ENCODE peak calls at places on chromosomes 2 and 18, in nine cellular contexts. K, U, N, D, Q, T, E, Z and G are unnamed samples.

GRCh38 chr2:225318440-225318839 is 81.1 kb upstream of the NYAP2 start:
- DNase-seq in K (no peak), U (no peak), N (no peak), D (no peak), Q (no peak), T (no peak), E (no peak), Z (no peak), G (no peak)

GRCh38 chr2:187297806-187298205 is 150.2 kb downstream of the CALCRL start:
- DNase-seq in K (no peak), U (no peak), N (no peak), D (no peak), Q (no peak), T (no peak), E (no peak), Z (no peak), G (no peak)

GRCh38 chr2:148979164-148979918 is 59.2 kb upstream of the LYPD6B start:
- DNase-seq in K (no peak), U (peak), N (no peak), D (no peak), Q (no peak), T (no peak), E (no peak), Z (no peak), G (no peak)

GRCh38 chr2:188973650-188974049 is 523 bp upstream of the COL3A1 start:
- DNase-seq in K (no peak), U (no peak), N (no peak), D (no peak), Q (no peak), T (no peak), E (no peak), Z (no peak), G (no peak)

GRCh38 chr2:1162768-1163584 is 212.3 kb downstream of the SNTG2 start:
- DNase-seq in K (no peak), U (no peak), N (no peak), D (no peak), Q (no peak), T (no peak), E (no peak), Z (peak), G (peak)

GRCh38 chr2:134389331-134389835 is 135.5 kb downstream of the MGAT5 start:
- DNase-seq in K (no peak), U (no peak), N (no peak), D (no peak), Q (no peak), T (no peak), E (no peak), Z (no peak), G (no peak)

GRCh38 chr2:224778474-224778877 is 62.3 kb upstream of the CCDC195 start:
- DNase-seq in K (peak), U (peak), N (peak), D (no peak), Q (peak), T (peak), E (peak), Z (no peak), G (no peak)

GRCh38 chr2:44740678-44741077 is 200.8 kb upstream of the SIX3 start:
- DNase-seq in K (peak), U (no peak), N (peak), D (no peak), Q (no peak), T (no peak), E (no peak), Z (no peak), G (no peak)

GRCh38 chr2:75055307-75055819 is 96.9 kb downstream of the POLE4 start:
- DNase-seq in K (no peak), U (no peak), N (no peak), D (no peak), Q (no peak), T (no peak), E (no peak), Z (no peak), G (no peak)

GRCh38 chr2:157692768-157693167 is 64.1 kb upstream of the ACVR1C start:
- DNase-seq in K (peak), U (no peak), N (peak), D (no peak), Q (peak), T (no peak), E (peak), Z (no peak), G (peak)

GRCh38 chr2:12819721-12820120 is 103.0 kb downstream of the TRIB2 start:
- DNase-seq in K (peak), U (no peak), N (peak), D (no peak), Q (no peak), T (no peak), E (peak), Z (no peak), G (no peak)

GRCh38 chr2:7813541-7814310 is 868.1 kb upstream of the ID2 start:
- DNase-seq in K (peak), U (no peak), N (peak), D (no peak), Q (no peak), T (no peak), E (no peak), Z (no peak), G (no peak)

GRCh38 chr18:45168883-45169585 is 446.2 kb upstream of the SLC14A2 start:
- DNase-seq in K (peak), U (peak), N (peak), D (no peak), Q (no peak), T (no peak), E (peak), Z (no peak), G (no peak)

GRCh38 chr2:1550658-1551316 is 137.5 kb downstream of the TPO start:
- DNase-seq in K (peak), U (peak), N (peak), D (peak), Q (no peak), T (peak), E (no peak), Z (peak), G (no peak)

GRCh38 chr2:156708051-156708450 is 271.9 kb downstream of the GPD2 start:
- DNase-seq in K (peak), U (no peak), N (no peak), D (no peak), Q (no peak), T (no peak), E (no peak), Z (no peak), G (no peak)

GRCh38 chr18:23868341-23868740 is 146.2 kb upstream of the TTC39C start:
- DNase-seq in K (no peak), U (no peak), N (no peak), D (no peak), Q (no peak), T (no peak), E (no peak), Z (no peak), G (no peak)

GRCh38 chr2:9821805-9822445 is 21.3 kb upstream of the TAF1B start:
- DNase-seq in K (no peak), U (no peak), N (no peak), D (no peak), Q (no peak), T (no peak), E (no peak), Z (no peak), G (no peak)

GRCh38 chr2:53572696-53573095 is 194.9 kb upstream of the CHAC2 start:
- DNase-seq in K (no peak), U (no peak), N (no peak), D (no peak), Q (no peak), T (no peak), E (no peak), Z (no peak), G (no peak)

GRCh38 chr18:40877096-40877495 is 1077.9 kb upstream of the PIK3C3 start:
- DNase-seq in K (peak), U (no peak), N (peak), D (no peak), Q (no peak), T (no peak), E (no peak), Z (no peak), G (no peak)

GRCh38 chr2:3007135-3007534 is 370.5 kb downstream of the EIPR1 start:
- DNase-seq in K (no peak), U (no peak), N (no peak), D (no peak), Q (no peak), T (no peak), E (no peak), Z (no peak), G (no peak)

GRCh38 chr2:35454966-35455638 is 900.5 kb upstream of the CRIM1 start:
- DNase-seq in K (no peak), U (no peak), N (no peak), D (no peak), Q (no peak), T (no peak), E (no peak), Z (no peak), G (peak)

GRCh38 chr2:903223-903900 is 47.3 kb upstream of the SNTG2 start:
- DNase-seq in K (no peak), U (no peak), N (no peak), D (no peak), Q (no peak), T (no peak), E (no peak), Z (no peak), G (no peak)

GRCh38 chr2:61855178-61855523 is 1.3 kb upstream of the FAM161A start:
- DNase-seq in K (peak), U (peak), N (no peak), D (no peak), Q (no peak), T (peak), E (no peak), Z (no peak), G (no peak)

GRCh38 chr2:215693999-215694356 is 258.1 kb upstream of the FN1 start:
- DNase-seq in K (no peak), U (no peak), N (no peak), D (no peak), Q (no peak), T (no peak), E (no peak), Z (no peak), G (no peak)

GRCh38 chr18:26922313-26922712 is 56.8 kb upstream of the AQP4 start:
- DNase-seq in K (no peak), U (no peak), N (no peak), D (no peak), Q (no peak), T (no peak), E (no peak), Z (no peak), G (no peak)

GRCh38 chr2:143708682-143709081 is 579.5 kb downstream of the ARHGAP15 start:
- DNase-seq in K (no peak), U (no peak), N (no peak), D (no peak), Q (no peak), T (no peak), E (no peak), Z (no peak), G (no peak)

GRCh38 chr2:36965751-36966369 is 476 bp downstream of the STRN start:
- DNase-seq in K (peak), U (peak), N (no peak), D (no peak), Q (no peak), T (peak), E (no peak), Z (peak), G (no peak)

GRCh38 chr2:8926356-8926755 is 77.1 kb downstream of the MBOAT2 start:
- DNase-seq in K (no peak), U (no peak), N (no peak), D (no peak), Q (no peak), T (no peak), E (no peak), Z (no peak), G (no peak)

GRCh38 chr18:12726774-12727550 is 24.1 kb downstream of the PSMG2 start:
- DNase-seq in K (peak), U (peak), N (peak), D (no peak), Q (peak), T (peak), E (no peak), Z (no peak), G (peak)

GRCh38 chr18:45910405-45911023 is 56.6 kb downstream of the EPG5 start:
- DNase-seq in K (peak), U (peak), N (peak), D (peak), Q (peak), T (peak), E (no peak), Z (peak), G (no peak)

GRCh38 chr2:140376686-140377085 is 1596.5 kb upstream of the NXPH2 start:
- DNase-seq in K (no peak), U (no peak), N (no peak), D (no peak), Q (no peak), T (no peak), E (no peak), Z (no peak), G (no peak)

GRCh38 chr2:178914259-178914849 is 107.1 kb upstream of the TTN start:
- DNase-seq in K (peak), U (peak), N (peak), D (peak), Q (peak), T (peak), E (peak), Z (peak), G (peak)

GRCh38 chr2:64876137-64876647 is 113.0 kb upstream of the SLC1A4 start:
- DNase-seq in K (peak), U (no peak), N (peak), D (no peak), Q (no peak), T (peak), E (peak), Z (no peak), G (peak)

GRCh38 chr2:173978447-173978846 is 13.3 kb upstream of the SP3 start:
- DNase-seq in K (peak), U (no peak), N (peak), D (no peak), Q (no peak), T (no peak), E (no peak), Z (no peak), G (no peak)

GRCh38 chr2:232871835-232872736 is 2.0 kb downstream of the SNORC start:
- DNase-seq in K (no peak), U (no peak), N (no peak), D (no peak), Q (no peak), T (no peak), E (no peak), Z (no peak), G (no peak)

GRCh38 chr2:217978536-217979150 is 24.2 kb downstream of the TNS1 start:
- DNase-seq in K (no peak), U (peak), N (no peak), D (peak), Q (no peak), T (peak), E (no peak), Z (no peak), G (no peak)
- H3K4me3 ChIP-seq in K (no peak), U (peak), N (peak), D (peak), Q (no peak), T (peak), E (no peak), Z (peak), G (peak)

GRCh38 chr18:79829136-79829854 is 31.6 kb downstream of the KCNG2 start:
- DNase-seq in K (no peak), U (no peak), N (no peak), D (no peak), Q (no peak), T (no peak), E (no peak), Z (no peak), G (no peak)

GRCh38 chr18:79834834-79835233 is 37.1 kb downstream of the KCNG2 start:
- DNase-seq in K (no peak), U (no peak), N (no peak), D (no peak), Q (no peak), T (no peak), E (no peak), Z (no peak), G (no peak)

GRCh38 chr18:79828258-79828657 is 30.5 kb downstream of the KCNG2 start:
- DNase-seq in K (no peak), U (no peak), N (no peak), D (no peak), Q (no peak), T (no peak), E (no peak), Z (no peak), G (no peak)

GRCh38 chr18:79826966-79827365 is 29.2 kb downstream of the KCNG2 start:
- DNase-seq in K (no peak), U (no peak), N (no peak), D (peak), Q (no peak), T (no peak), E (no peak), Z (no peak), G (no peak)

DNA sequence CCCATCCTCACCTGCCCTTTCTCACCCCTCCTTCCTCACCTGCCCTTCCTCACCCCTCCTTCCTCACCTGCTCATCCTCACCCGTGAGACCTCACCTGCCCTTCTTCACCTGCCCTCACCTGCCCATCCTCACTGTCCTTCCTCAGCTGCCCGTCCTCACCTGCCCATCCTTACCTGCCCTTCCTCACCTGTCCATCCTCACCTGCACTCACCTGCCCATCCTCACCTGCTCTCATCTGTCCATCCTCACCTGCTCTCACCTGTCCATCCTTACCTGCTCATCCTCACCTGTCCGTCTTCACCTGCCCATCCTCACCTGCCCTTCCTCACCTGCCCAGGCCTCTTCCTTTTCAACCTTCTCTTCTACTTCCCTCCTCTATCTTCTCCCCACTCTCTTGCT is 34.4 kb downstream of the KCNG2 start:
- DNase-seq in K (no peak), U (no peak), N (no peak), D (no peak), Q (no peak), T (no peak), E (no peak), Z (no peak), G (no peak)
- TF ChIP-seq CTCF in K (no peak), U (no peak), N (no peak), D (no peak), Q (no peak), T (no peak), E (no peak), Z (no peak), G (no peak)

GRCh38 chr18:79677221-79677620 is 2.4 kb upstream of the CTDP1 start:
- DNase-seq in K (no peak), U (no peak), N (no peak), D (no peak), Q (no peak), T (no peak), E (no peak), Z (no peak), G (no peak)

GRCh38 chr18:79678665-79679551 is 695 bp upstream of the CTDP1 start:
- DNase-seq in K (peak), U (peak), N (peak), D (peak), Q (peak), T (peak), E (peak), Z (peak), G (peak)

GRCh38 chr18:79679552-79680099 is at the start of gene CTDP1:
- DNase-seq in K (peak), U (peak), N (peak), D (peak), Q (no peak), T (peak), E (peak), Z (peak), G (no peak)

GRCh38 chr18:79680100-79680879 is 687 bp downstream of the CTDP1 start:
- DNase-seq in K (peak), U (peak), N (peak), D (peak), Q (no peak), T (peak), E (no peak), Z (no peak), G (no peak)

DNA sequence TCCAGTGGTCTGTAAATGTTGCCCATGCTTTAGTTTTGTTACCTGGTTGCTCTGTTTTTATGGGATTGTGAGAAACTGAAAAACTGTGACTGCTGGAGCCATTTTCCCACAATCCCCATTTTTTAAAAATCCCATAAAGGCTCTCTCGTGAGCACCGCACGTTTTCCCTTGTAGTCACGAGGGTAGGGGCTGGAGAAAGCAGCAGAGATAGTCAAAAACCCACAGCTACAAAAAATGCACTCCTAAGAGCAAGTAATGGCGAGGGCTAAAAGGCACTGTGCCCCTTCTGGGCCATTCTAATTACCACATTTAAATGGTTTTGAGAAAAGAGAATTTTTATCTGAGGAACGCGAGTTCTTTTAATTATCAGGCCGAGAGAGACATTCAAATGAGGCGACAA is 1.8 kb upstream of the CTDP1 start:
- DNase-seq in K (no peak), U (no peak), N (no peak), D (peak), Q (no peak), T (no peak), E (no peak), Z (no peak), G (no peak)
- H3K4me3 ChIP-seq in K (peak), U (no peak), N (no peak), D (no peak), Q (peak), T (peak), E (no peak), Z (peak), G (peak)

GRCh38 chr2:120614901-120615300 is 120.8 kb upstream of the GLI2 start:
- DNase-seq in K (no peak), U (no peak), N (no peak), D (no peak), Q (no peak), T (no peak), E (no peak), Z (peak), G (no peak)
- TF ChIP-seq CTCF in K (no peak), U (no peak), N (no peak), D (no peak), Q (no peak), T (peak), E (no peak), Z (no peak), G (no peak)

GRCh38 chr2:127650041-127650784 is 4.3 kb downstream of the GPR17 start:
- DNase-seq in K (peak), U (no peak), N (no peak), D (peak), Q (no peak), T (no peak), E (no peak), Z (peak), G (no peak)

GRCh38 chr2:127651381-127651809 is 5.4 kb downstream of the GPR17 start:
- DNase-seq in K (no peak), U (no peak), N (no peak), D (peak), Q (no peak), T (no peak), E (no peak), Z (peak), G (no peak)

GRCh38 chr2:127651987-127652550 is 6.1 kb downstream of the GPR17 start:
- DNase-seq in K (peak), U (peak), N (no peak), D (peak), Q (no peak), T (no peak), E (no peak), Z (peak), G (no peak)

GRCh38 chr2:127649684-127650040 is 3.7 kb downstream of the GPR17 start:
- DNase-seq in K (peak), U (peak), N (peak), D (peak), Q (peak), T (peak), E (peak), Z (no peak), G (peak)

GRCh38 chr2:127650785-127651380 is 4.9 kb downstream of the GPR17 start:
- DNase-seq in K (no peak), U (peak), N (no peak), D (no peak), Q (no peak), T (no peak), E (no peak), Z (peak), G (no peak)
- H3K4me3 ChIP-seq in K (no peak), U (no peak), N (no peak), D (no peak), Q (no peak), T (no peak), E (no peak), Z (no peak), G (no peak)

GRCh38 chr18:62990653-62991052 is 275.3 kb downstream of the PHLPP1 start:
- DNase-seq in K (no peak), U (no peak), N (no peak), D (no peak), Q (no peak), T (no peak), E (no peak), Z (no peak), G (no peak)

GRCh38 chr18:62989195-62989594 is 273.9 kb downstream of the PHLPP1 start:
- DNase-seq in K (no peak), U (no peak), N (no peak), D (no peak), Q (no peak), T (no peak), E (no peak), Z (no peak), G (no peak)

GRCh38 chr18:62992877-62993365 is 277.6 kb downstream of the PHLPP1 start:
- DNase-seq in K (no peak), U (no peak), N (no peak), D (peak), Q (no peak), T (no peak), E (no peak), Z (no peak), G (no peak)

GRCh38 chr18:62991389-62991788 is 276.0 kb downstream of the PHLPP1 start:
- DNase-seq in K (no peak), U (no peak), N (no peak), D (peak), Q (no peak), T (no peak), E (no peak), Z (no peak), G (no peak)

GRCh38 chr18:62991959-62992358 is 276.6 kb downstream of the PHLPP1 start:
- DNase-seq in K (no peak), U (no peak), N (no peak), D (peak), Q (no peak), T (no peak), E (no peak), Z (no peak), G (no peak)
- TF ChIP-seq CTCF in K (no peak), U (no peak), N (no peak), D (no peak), Q (no peak), T (no peak), E (no peak), Z (no peak), G (no peak)